ENCODE peak calls at places on chromosomes 2 and 18, in eight cellular contexts. Y is kidney, A is spleen, F is tibial nerve, W is right lobe of liver, Z is HCT116, I is A549, P is choroid plexus epithelial cell. R is an unnamed sample.

GRCh38 chr2:2325538-2325937 is 5.5 kb downstream of the MYT1L start:
- DNase-seq in Y (no peak), A (no peak), F (no peak), W (no peak), Z (no peak), I (no peak), P (no peak), R (no peak)

GRCh38 chr2:26466662-26467310 is 11.1 kb downstream of the OTOF start:
- DNase-seq in Y (peak), A (peak), F (no peak), W (no peak), Z (no peak), I (no peak), P (no peak), R (peak)

GRCh38 chr2:141201161-141201560 is 929.7 kb downstream of the LRP1B start:
- DNase-seq in Y (no peak), A (no peak), F (no peak), W (no peak), Z (no peak), I (no peak), P (no peak), R (no peak)

GRCh38 chr2:32652555-32653209 is 24.8 kb downstream of the TTC27 start:
- DNase-seq in Y (no peak), A (no peak), F (no peak), W (no peak), Z (no peak), I (no peak), P (peak), R (no peak)

GRCh38 chr2:198325359-198325758 is 521.0 kb downstream of the PLCL1 start:
- DNase-seq in Y (no peak), A (no peak), F (no peak), W (no peak), Z (no peak), I (no peak), P (no peak), R (no peak)

GRCh38 chr18:39345321-39345720 is 1779.7 kb upstream of the CELF4 start:
- DNase-seq in Y (no peak), A (no peak), F (no peak), W (no peak), Z (no peak), I (no peak), P (no peak), R (no peak)

GRCh38 chr2:40512246-40512645 is 60.4 kb upstream of the SLC8A1 start:
- DNase-seq in Y (no peak), A (no peak), F (no peak), W (peak), Z (no peak), I (no peak), P (peak), R (no peak)

GRCh38 chr2:191010887-191011885 is 2.8 kb downstream of the STAT1 start:
- DNase-seq in Y (no peak), A (no peak), F (no peak), W (no peak), Z (no peak), I (no peak), P (no peak), R (no peak)

GRCh38 chr2:393711-394696 is 106.1 kb upstream of the ALKAL2 start:
- DNase-seq in Y (peak), A (peak), F (no peak), W (no peak), Z (no peak), I (no peak), P (peak), R (peak)

GRCh38 chr2:54081574-54081973 is 33.8 kb upstream of the ACYP2 start:
- DNase-seq in Y (no peak), A (no peak), F (no peak), W (no peak), Z (no peak), I (no peak), P (peak), R (peak)

GRCh38 chr2:241799522-241800197 is 9.3 kb upstream of the NEU4 start:
- DNase-seq in Y (peak), A (peak), F (peak), W (no peak), Z (no peak), I (no peak), P (no peak), R (peak)

GRCh38 chr18:36307513-36307912 is 10.0 kb downstream of the FHOD3 start:
- DNase-seq in Y (no peak), A (no peak), F (no peak), W (no peak), Z (no peak), I (no peak), P (no peak), R (no peak)

GRCh38 chr2:97997774-97998392 is 2.1 kb upstream of the TMEM131 start:
- DNase-seq in Y (no peak), A (no peak), F (no peak), W (no peak), Z (no peak), I (no peak), P (no peak), R (no peak)

GRCh38 chr2:240852671-240853314 is 15.8 kb upstream of the AGXT start:
- DNase-seq in Y (no peak), A (peak), F (no peak), W (no peak), Z (no peak), I (no peak), P (no peak), R (no peak)

GRCh38 chr2:8319219-8319618 is 362.6 kb upstream of the ID2 start:
- DNase-seq in Y (no peak), A (no peak), F (no peak), W (no peak), Z (no peak), I (no peak), P (no peak), R (no peak)

GRCh38 chr2:120819720-120820210 is 84.1 kb downstream of the GLI2 start:
- DNase-seq in Y (no peak), A (no peak), F (no peak), W (no peak), Z (no peak), I (no peak), P (no peak), R (no peak)

GRCh38 chr2:96807127-96807471 is 9.0 kb upstream of the CNNM3 start:
- DNase-seq in Y (peak), A (no peak), F (no peak), W (no peak), Z (no peak), I (no peak), P (no peak), R (no peak)
- H3K4me3 ChIP-seq in Y (no peak), A (no peak), F (no peak), W (no peak), Z (no peak), I (no peak), P (no peak), R (no peak)

GRCh38 chr2:127643698-127644660 is 2.0 kb upstream of the GPR17 start:
- DNase-seq in Y (peak), A (peak), F (no peak), W (no peak), Z (no peak), I (no peak), P (no peak), R (no peak)
- TF ChIP-seq CTCF in Y (no peak), A (no peak), F (no peak), W (peak), Z (no peak), I (no peak), P (no peak), R (no peak)

DNA sequence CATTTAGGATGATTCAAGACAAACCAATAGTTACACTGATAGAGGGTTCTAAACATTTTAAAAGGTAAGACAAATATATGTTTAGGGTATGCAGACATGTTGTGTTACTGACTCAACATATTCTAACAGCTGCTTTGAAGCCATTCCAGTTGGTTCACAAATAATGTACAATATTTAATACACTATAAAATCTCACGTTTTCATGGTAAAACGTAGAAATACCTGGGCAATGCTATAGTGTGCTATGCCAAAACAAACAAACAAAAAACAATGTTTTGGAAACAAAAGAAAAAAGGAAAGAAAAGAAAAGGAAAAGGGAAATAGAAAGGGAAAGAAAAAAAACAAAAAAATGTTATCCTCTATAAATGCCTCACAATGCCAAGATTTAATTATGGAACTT is 277.1 kb downstream of the TCF4 start:
- DNase-seq in Y (no peak), A (no peak), F (no peak), W (no peak), Z (no peak), I (no peak), P (no peak), R (no peak)
- H3K4me3 ChIP-seq in Y (no peak), A (no peak), F (no peak), W (no peak), Z (no peak), I (no peak), P (no peak), R (no peak)

GRCh38 chr2:218518876-218519275 is 49.3 kb downstream of the USP37 start:
- DNase-seq in Y (no peak), A (no peak), F (no peak), W (no peak), Z (no peak), I (no peak), P (no peak), R (no peak)

GRCh38 chr2:218513676-218514075 is 54.5 kb downstream of the USP37 start:
- DNase-seq in Y (no peak), A (no peak), F (no peak), W (no peak), Z (no peak), I (no peak), P (peak), R (no peak)

GRCh38 chr2:218517434-218518206 is 50.5 kb downstream of the USP37 start:
- DNase-seq in Y (no peak), A (no peak), F (no peak), W (no peak), Z (no peak), I (no peak), P (no peak), R (no peak)

DNA sequence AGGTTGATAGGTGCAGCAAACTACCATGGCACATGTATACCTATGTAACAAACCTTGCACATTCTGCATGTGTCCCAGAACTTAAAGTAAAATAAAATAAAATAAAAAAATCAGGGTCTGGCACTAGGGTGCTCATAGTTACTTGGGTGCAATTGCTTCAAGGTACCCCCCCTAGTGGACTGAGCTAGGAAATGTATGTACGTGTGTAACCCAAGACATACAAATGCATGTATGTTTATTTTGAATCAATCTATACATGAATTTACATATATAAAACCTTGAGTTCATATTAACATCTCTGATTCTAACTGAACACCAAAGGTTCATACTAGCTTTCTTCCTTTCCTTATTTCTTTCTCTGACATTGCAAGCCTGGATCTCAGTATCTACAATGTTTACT is 51.5 kb downstream of the USP37 start:
- DNase-seq in Y (no peak), A (no peak), F (no peak), W (no peak), Z (peak), I (peak), P (peak), R (no peak)
- TF ChIP-seq CTCF in Y (peak), A (no peak), F (no peak), W (peak), Z (peak), I (no peak), P (peak), R (peak)

GRCh38 chr2:16425462-16426336 is 239.9 kb downstream of the CYRIA start:
- DNase-seq in Y (no peak), A (no peak), F (no peak), W (peak), Z (no peak), I (peak), P (no peak), R (no peak)
- H3K4me3 ChIP-seq in Y (no peak), A (no peak), F (no peak), W (no peak), Z (no peak), I (no peak), P (no peak), R (no peak)

GRCh38 chr2:129689600-129689999 is 289.9 kb upstream of the RAB6C start:
- DNase-seq in Y (no peak), A (no peak), F (no peak), W (no peak), Z (no peak), I (no peak), P (no peak), R (no peak)
- TF ChIP-seq CTCF in Y (no peak), A (no peak), F (no peak), W (no peak), Z (no peak), I (no peak), P (no peak), R (no peak)

GRCh38 chr2:3651686-3652516 is 6.1 kb upstream of the ALLC start:
- DNase-seq in Y (peak), A (peak), F (peak), W (no peak), Z (no peak), I (no peak), P (peak), R (no peak)
- H3K4me3 ChIP-seq in Y (peak), A (peak), F (peak), W (no peak), Z (no peak), I (no peak), P (peak), R (no peak)

R was measured in RWPE2.